ENCODE peak calls at places on chromosomes 16 and 17, in four cellular contexts. Z is ovary, A is upper lobe of right lung, J is BJ. I is an unnamed sample. For H3K36me3, the result is how much of the 10 kb centered on the place peaks cover.

GRCh38 chr17:50691550-50692447 is 15.9 kb downstream of the ANKRD40 start:
- DNase-seq in J (no peak), Z (no peak), A (peak), I (no peak)

GRCh38 chr16:55256412-55257016 is 67.5 kb upstream of the IRX6 start:
- DNase-seq in A (no peak), Z (no peak), J (no peak), I (no peak)

GRCh38 chr16:56450275-56450889 is 750 bp downstream of the NUDT21 start:
- DNase-seq in A (no peak), Z (no peak), J (no peak), I (no peak)

GRCh38 chr16:57187508-57187854 is 1.4 kb downstream of the RSPRY1 start:
- DNase-seq in A (no peak), J (no peak), Z (no peak), I (peak)

GRCh38 chr17:82782657-82783207 is 30.9 kb downstream of the TBCD start:
- DNase-seq in Z (no peak), J (no peak), A (no peak), I (no peak)

GRCh38 chr16:68446941-68447675 is 1.2 kb downstream of the SMPD3 start:
- DNase-seq in A (no peak), Z (peak), J (no peak), I (peak)

GRCh38 chr17:41678411-41678906 is 10.2 kb upstream of the EIF1 start:
- DNase-seq in Z (no peak), A (no peak), J (no peak), I (no peak)

GRCh38 chr16:9092282-9092962 is 978 bp downstream of the HAPSTR1 start:
- DNase-seq in A (peak), Z (peak), J (no peak), I (peak)

GRCh38 chr16:4746215-4746614 is 11.9 kb downstream of the DNAAF8 start:
- DNase-seq in A (no peak), Z (no peak), J (no peak), I (peak)

GRCh38 chr16:53692146-53692545 is 11.5 kb downstream of the RPGRIP1L start:
- DNase-seq in Z (no peak), J (no peak), A (no peak), I (no peak)

GRCh38 chr16:67546761-67547422 is 15.4 kb upstream of the CTCF start:
- DNase-seq in J (no peak), Z (peak), A (peak), I (peak)

GRCh38 chr17:77207689-77208216 is 67.0 kb downstream of the SEC14L1 start:
- DNase-seq in A (peak), J (no peak), Z (no peak), I (no peak)

GRCh38 chr16:57126412-57126811 is 34.0 kb downstream of the CPNE2 start:
- DNase-seq in Z (no peak), J (no peak), A (no peak), I (no peak)

GRCh38 chr17:59056857-59057256 is 49.8 kb downstream of the TRIM37 start:
- DNase-seq in Z (no peak), J (no peak), A (no peak), I (no peak)

GRCh38 chr16:82990155-82990554 is 363.4 kb downstream of the CDH13 start:
- DNase-seq in Z (no peak), J (no peak), A (no peak), I (no peak)

GRCh38 chr17:962650-963049 is 16.9 kb downstream of the NXN start:
- DNase-seq in A (no peak), J (no peak), Z (no peak), I (no peak)

GRCh38 chr17:38905375-38905774 is 20.0 kb upstream of the LASP1NB start:
- DNase-seq in J (no peak), Z (no peak), A (no peak), I (no peak)

GRCh38 chr17:38421871-38422819 is 6.1 kb upstream of the ARHGAP23 start:
- DNase-seq in Z (no peak), A (no peak), J (no peak), I (no peak)

GRCh38 chr16:15790458-15790857 is 66.4 kb downstream of the MYH11 start:
- DNase-seq in A (no peak), J (no peak), Z (no peak), I (no peak)

GRCh38 chr17:82493517-82493840 is 26.1 kb upstream of the FOXK2 start:
- DNase-seq in A (no peak), J (no peak), Z (no peak), I (no peak)

GRCh38 chr16:10868089-10868488 is 8.9 kb upstream of the CIITA start:
- DNase-seq in J (no peak), A (peak), Z (no peak), I (no peak)

GRCh38 chr17:34665803-34666763 is 86.7 kb downstream of the TMEM132E start:
- DNase-seq in A (no peak), J (no peak), Z (no peak), I (peak)

GRCh38 chr16:2374644-2375043 is 34.1 kb upstream of the ABCA3 start:
- DNase-seq in A (no peak), Z (no peak), J (no peak), I (no peak)

GRCh38 chr17:77692571-77693161 is 265.8 kb upstream of the TNRC6C start:
- DNase-seq in Z (no peak), A (peak), J (no peak), I (no peak)

GRCh38 chr17:20896153-20896649 is 146.6 kb downstream of the USP22 start:
- DNase-seq in A (no peak), Z (peak), J (no peak), I (no peak)

GRCh38 chr16:85992779-85993178 is 93.8 kb downstream of the IRF8 start:
- DNase-seq in J (no peak), Z (no peak), A (no peak), I (no peak)

GRCh38 chr16:76311260-76311659 is 34.1 kb downstream of the CNTNAP4 start:
- DNase-seq in J (no peak), A (no peak), Z (no peak), I (no peak)

GRCh38 chr16:85321856-85322271 is 209.6 kb upstream of the CIBAR2 start:
- DNase-seq in A (peak), Z (peak), J (peak), I (no peak)

GRCh38 chr17:74335529-74336062 is 9.6 kb downstream of the KIF19 start:
- DNase-seq in Z (no peak), J (no peak), A (no peak), I (no peak)

GRCh38 chr17:1137465-1137894 is 42.3 kb downstream of the ABR start:
- DNase-seq in J (no peak), A (no peak), Z (no peak), I (no peak)

GRCh38 chr16:69404275-69404805 is 18.5 kb upstream of the TERF2 start:
- DNase-seq in A (no peak), J (no peak), Z (no peak), I (no peak)

GRCh38 chr17:56587298-56587697 is 6.2 kb upstream of the NOG start:
- DNase-seq in J (no peak), A (no peak), Z (no peak), I (no peak)

GRCh38 chr16:56691885-56692284 is 9.6 kb downstream of the MT1X start:
- DNase-seq in Z (no peak), A (peak), J (peak), I (no peak)

GRCh38 chr16:8850279-8850885 is 18.4 kb downstream of the CARHSP1 start:
- DNase-seq in A (peak), Z (no peak), J (peak), I (peak)

GRCh38 chr16:69328854-69329316 is 1.5 kb downstream of the PDF start:
- DNase-seq in J (no peak), A (no peak), Z (no peak), I (no peak)

GRCh38 chr16:10441726-10442125 is 55.9 kb downstream of the ATF7IP2 start:
- DNase-seq in J (no peak), A (no peak), Z (no peak), I (no peak)

GRCh38 chr17:30997270-30997669 is 26.4 kb downstream of the RNF135 start:
- DNase-seq in Z (no peak), J (no peak), A (no peak), I (no peak)
- H3K36me3 ChIP-seq in Z (under half), J (under half), A (half or more), I (under half)

GRCh38 chr17:70604854-70605253 is 435.5 kb downstream of the KCNJ2 start:
- DNase-seq in Z (no peak), J (no peak), A (no peak), I (no peak)
- TF ChIP-seq CTCF in Z (no peak), J (no peak), A (no peak), I (peak)

DNA sequence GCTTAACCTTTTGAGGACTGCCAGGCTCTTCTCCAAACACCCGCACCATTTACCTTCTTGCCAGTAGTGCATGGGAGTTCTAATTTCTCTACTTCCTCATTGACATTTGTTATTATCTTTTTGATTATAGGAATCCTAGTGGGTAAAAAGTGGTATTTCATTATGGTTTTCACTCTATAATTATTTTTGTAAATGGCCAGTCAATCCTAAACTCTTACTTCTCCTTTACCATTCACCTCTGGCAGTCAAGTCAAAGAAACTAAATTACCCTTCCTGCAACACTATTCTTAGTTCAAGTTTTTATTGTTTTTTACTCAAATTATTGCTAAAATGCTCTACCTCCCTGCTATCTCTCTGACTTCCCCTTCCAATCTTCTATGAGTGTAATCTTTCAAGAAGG is 29.8 kb upstream of the ANKFY1 start:
- DNase-seq in J (no peak), A (no peak), Z (no peak), I (no peak)
- H3K36me3 ChIP-seq in J (under half), A (under half), Z (under half), I (under half)

DNA sequence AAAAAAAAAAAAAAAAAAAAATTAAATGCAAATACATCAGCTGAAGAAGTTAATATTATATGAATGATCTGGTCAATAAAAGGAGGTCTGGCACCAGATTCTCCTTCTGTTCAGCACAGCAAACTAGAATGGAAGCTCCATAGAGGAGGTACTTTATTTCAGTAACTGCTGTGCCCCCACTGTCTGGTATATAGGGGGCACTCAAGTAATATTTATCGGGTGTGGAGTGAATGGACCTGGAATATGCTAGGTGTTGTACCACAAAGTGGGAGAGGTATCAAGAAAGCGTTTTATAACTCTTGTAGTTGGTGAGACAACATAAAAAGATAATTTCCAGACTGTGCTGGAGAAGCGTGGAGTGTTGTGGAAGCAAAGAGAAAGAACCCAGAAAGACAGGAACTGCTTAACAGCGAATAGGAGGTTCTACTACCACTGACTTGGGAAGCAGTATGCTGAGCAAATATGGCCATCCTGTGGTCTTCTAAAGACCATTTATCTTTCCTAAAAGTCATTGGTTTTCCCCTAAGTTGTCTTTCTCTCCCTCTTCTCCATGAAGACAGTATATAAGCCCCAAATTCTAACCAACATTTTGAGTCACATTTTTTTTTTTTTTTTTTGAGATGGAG is 12.2 kb upstream of the PRKCA start:
- DNase-seq in J (no peak), Z (no peak), A (no peak), I (no peak)
- TF ChIP-seq CTCF in J (no peak), Z (no peak), A (peak), I (peak)

GRCh38 chr16:27473101-27473900 is 71.3 kb downstream of the IL21R start:
- DNase-seq in J (no peak), A (no peak), Z (no peak), I (no peak)
- H3K36me3 ChIP-seq in J (under half), A (half or more), Z (under half), I (half or more)

GRCh38 chr17:49460401-49460800 is 34.7 kb upstream of the NGFR start:
- DNase-seq in A (no peak), Z (no peak), J (no peak), I (no peak)

GRCh38 chr17:49457564-49458535 is 37.2 kb upstream of the NGFR start:
- DNase-seq in Z (no peak), J (no peak), A (no peak), I (no peak)

GRCh38 chr17:49461580-49461979 is 33.5 kb upstream of the NGFR start:
- DNase-seq in A (no peak), J (no peak), Z (no peak), I (no peak)

GRCh38 chr17:49456172-49456965 is 38.7 kb upstream of the NGFR start:
- DNase-seq in J (peak), Z (no peak), A (no peak), I (no peak)

GRCh38 chr17:49459401-49459984 is 35.6 kb upstream of the NGFR start:
- DNase-seq in Z (no peak), J (no peak), A (no peak), I (no peak)
- TF ChIP-seq CTCF in Z (no peak), J (no peak), A (no peak), I (no peak)

GRCh38 chr16:14264560-14264959 is 193.4 kb downstream of the MRTFB start:
- DNase-seq in J (no peak), A (no peak), Z (no peak), I (no peak)
- H3K36me3 ChIP-seq in J (under half), A (half or more), Z (under half), I (under half)

I was measured in WERI-Rb-1.